ENCODE peak calls at places on chromosome 21, in four cellular contexts. U is DMS53; Y is RWPE2; T is CD4-positive, alpha-beta memory T cell. F is an unnamed sample.

GRCh38 chr21:18951291-18952038 is 547.9 kb upstream of the TMPRSS15 start:
- DNase-seq in Y (no peak), T (no peak), U (peak; percentile 65), F (no peak)

GRCh38 chr21:35470522-35470921 is 421.4 kb upstream of the RUNX1 start:
- DNase-seq in U (no peak), T (no peak), Y (no peak), F (no peak)

GRCh38 chr21:25441835-25442234 is 165.4 kb downstream of the MRPL39 start:
- DNase-seq in T (no peak), Y (no peak), U (peak; percentile 44), F (no peak)

GRCh38 chr21:40166291-40166843 is 299.1 kb downstream of the PCP4 start:
- DNase-seq in U (peak; percentile 89), T (no peak), Y (no peak), F (no peak)

GRCh38 chr21:46100426-46100825 is 2.5 kb downstream of the COL6A2 start:
- DNase-seq in U (no peak), Y (no peak), T (no peak), F (peak; percentile 58)

GRCh38 chr21:27363719-27364479 is 397.0 kb upstream of the ADAMTS5 start:
- DNase-seq in T (no peak), U (no peak), Y (no peak), F (no peak)

GRCh38 chr21:36207577-36208320 is 51.1 kb downstream of the DOP1B start:
- DNase-seq in Y (no peak), T (no peak), U (no peak), F (peak; percentile 17)

GRCh38 chr21:36854391-36854790 is 112.1 kb downstream of the HLCS start:
- DNase-seq in T (no peak), Y (no peak), U (peak; percentile 60), F (peak; percentile 31)

GRCh38 chr21:32682696-32683474 is 44.9 kb downstream of the SYNJ1 start:
- DNase-seq in T (no peak), Y (no peak), U (no peak), F (no peak)

GRCh38 chr21:40546657-40547056 is 300.3 kb downstream of the DSCAM start:
- DNase-seq in Y (no peak), U (no peak), T (no peak), F (no peak)

GRCh38 chr21:36194024-36194423 is 37.4 kb downstream of the DOP1B start:
- DNase-seq in T (no peak), U (peak; percentile 85), Y (no peak), F (no peak)

GRCh38 chr21:17673261-17674020 is 60.7 kb upstream of the BTG3 start:
- DNase-seq in U (no peak), T (no peak), Y (no peak), F (peak; percentile 28)

GRCh38 chr21:44995257-44995941 is 55.6 kb downstream of the SLX9 start:
- DNase-seq in Y (peak; percentile 66), U (no peak), T (no peak), F (no peak)

GRCh38 chr21:42527489-42528158 is 14.0 kb downstream of the SLC37A1 start:
- DNase-seq in Y (no peak), U (peak; percentile 19), T (peak; percentile 85), F (no peak)

F was measured in AG08395.